ENCODE peak calls at places on chromosomes 5 and 9, in eight cellular contexts. R, S, N, U, M, P, Y and L are unnamed samples.

GRCh38 chr5:1519631-1520141 is 4.1 kb downstream of the LPCAT1 start:
- DNase-seq in N (no peak), M (peak), P (peak), Y (peak), S (peak), R (peak), U (no peak), L (peak)

GRCh38 chr9:84300271-84300670 is 40.3 kb downstream of the SLC28A3 start:
- DNase-seq in R (no peak), U (peak), S (no peak), M (no peak), N (no peak), Y (no peak), P (no peak), L (no peak)

GRCh38 chr9:83081846-83082245 is 18.9 kb upstream of the RASEF start:
- DNase-seq in Y (no peak), M (no peak), S (no peak), R (no peak), P (no peak), N (no peak), U (no peak), L (no peak)

GRCh38 chr5:131263648-131264452 is at the start of gene CDC42SE2:
- DNase-seq in P (peak), M (peak), R (peak), Y (peak), U (peak), S (no peak), N (peak), L (peak)

GRCh38 chr9:21172156-21172555 is 5.7 kb upstream of the IFNA21 start:
- DNase-seq in P (no peak), S (no peak), U (no peak), Y (no peak), R (no peak), N (no peak), M (no peak), L (no peak)

GRCh38 chr5:133117930-133118445 is 66.2 kb downstream of the HSPA4 start:
- DNase-seq in M (no peak), U (no peak), S (no peak), R (no peak), N (no peak), Y (no peak), P (no peak), L (no peak)

GRCh38 chr5:150400020-150400326 is 12.7 kb downstream of the CD74 start:
- DNase-seq in S (no peak), R (no peak), P (no peak), Y (no peak), N (no peak), M (no peak), U (no peak), L (no peak)

GRCh38 chr5:1891391-1891790 is 8.7 kb upstream of the IRX4 start:
- DNase-seq in Y (no peak), P (no peak), U (no peak), R (no peak), N (no peak), S (peak), M (no peak), L (no peak)

GRCh38 chr5:179227578-179228311 is 117.5 kb downstream of the ADAMTS2 start:
- DNase-seq in Y (peak), R (no peak), S (peak), U (no peak), M (peak), P (peak), N (no peak), L (no peak)

GRCh38 chr5:7904170-7904569 is 35.2 kb downstream of the MTRR start:
- DNase-seq in U (peak), M (no peak), R (no peak), S (no peak), P (no peak), N (peak), Y (no peak), L (no peak)

GRCh38 chr5:38506302-38506701 is 50.1 kb downstream of the LIFR start:
- DNase-seq in N (no peak), U (no peak), M (no peak), S (no peak), Y (no peak), R (no peak), P (no peak), L (no peak)

GRCh38 chr5:176183321-176184074 is 54.7 kb upstream of the SIMC1 start:
- DNase-seq in Y (no peak), M (no peak), N (no peak), R (no peak), U (no peak), P (no peak), S (no peak), L (no peak)

GRCh38 chr5:137737349-137738256 is 1.7 kb upstream of the KLHL3 start:
- DNase-seq in Y (no peak), P (no peak), R (no peak), S (no peak), M (no peak), N (peak), U (peak), L (no peak)

GRCh38 chr9:106887066-106887465 is 24.1 kb downstream of the ZNF462 start:
- DNase-seq in M (no peak), U (no peak), R (no peak), N (no peak), Y (no peak), P (no peak), S (no peak), L (no peak)

GRCh38 chr5:88063813-88064212 is 204.8 kb downstream of the TMEM161B start:
- DNase-seq in R (no peak), P (no peak), Y (no peak), M (no peak), S (no peak), N (no peak), U (no peak), L (no peak)

GRCh38 chr9:36337865-36338264 is 62.2 kb downstream of the RNF38 start:
- DNase-seq in R (no peak), Y (no peak), S (no peak), P (no peak), U (no peak), M (no peak), N (no peak), L (no peak)

GRCh38 chr5:73448451-73449136 is at the start of gene FOXD1:
- DNase-seq in N (no peak), M (no peak), U (peak), P (peak), R (no peak), S (peak), Y (peak), L (peak)
- TF ChIP-seq CTCF in N (no peak), M (no peak), U (peak), P (no peak), R (no peak), S (peak), Y (no peak), L (no peak)

GRCh38 chr9:70484232-70485130 is 70.0 kb upstream of the KLF9 start:
- DNase-seq in S (no peak), P (peak), N (peak), R (no peak), M (no peak), U (peak), Y (peak), L (no peak)
- TF ChIP-seq CTCF in S (peak), P (no peak), N (peak), R (peak), M (peak), U (peak), Y (peak), L (peak)

GRCh38 chr9:112748041-112748440 is 2.5 kb upstream of the SNX30 start:
- DNase-seq in Y (no peak), N (no peak), P (no peak), S (no peak), M (no peak), R (no peak), U (no peak), L (no peak)

GRCh38 chr9:112744177-112744576 is 6.4 kb upstream of the SNX30 start:
- DNase-seq in R (no peak), N (no peak), S (no peak), U (no peak), P (no peak), M (no peak), Y (no peak), L (no peak)

GRCh38 chr9:112747094-112747493 is 3.5 kb upstream of the SNX30 start:
- DNase-seq in R (no peak), Y (no peak), N (no peak), U (no peak), S (no peak), P (no peak), M (no peak), L (no peak)

DNA sequence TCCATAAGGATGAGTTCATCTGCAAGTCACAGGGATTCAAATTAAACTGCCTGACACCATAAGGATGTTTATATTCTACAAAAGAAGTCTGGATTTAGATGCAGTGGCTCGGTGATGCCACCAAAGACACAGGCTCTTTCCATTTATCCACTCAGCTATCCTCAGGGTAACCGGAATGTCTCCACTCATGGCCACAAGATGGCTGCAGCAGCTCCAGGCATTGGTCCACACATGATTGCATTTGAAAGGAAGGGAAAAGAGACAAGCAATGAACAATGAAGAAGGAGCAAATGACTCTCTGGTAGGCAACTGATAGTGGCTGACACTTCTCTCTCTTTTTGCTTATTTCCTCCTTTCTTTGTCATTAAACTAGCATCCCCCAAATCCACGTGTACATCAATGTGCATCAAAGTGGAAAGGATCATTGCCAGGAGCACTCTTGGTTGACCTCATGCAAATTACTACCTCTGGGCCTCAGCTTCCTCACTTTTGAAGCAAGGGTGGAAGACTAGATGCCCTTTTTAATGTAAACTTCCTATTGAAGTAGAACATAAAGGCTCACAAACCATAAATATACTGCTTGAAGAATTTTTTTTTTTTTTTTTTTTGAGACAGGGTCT is 7.2 kb upstream of the SNX30 start:
- DNase-seq in U (no peak), M (no peak), S (no peak), R (no peak), Y (no peak), N (no peak), P (no peak), L (no peak)
- TF ChIP-seq CTCF in U (peak), M (no peak), S (no peak), R (no peak), Y (no peak), N (no peak), P (no peak), L (no peak)

GRCh38 chr5:181207214-181207959 is 2.4 kb upstream of the TRIM7 start:
- DNase-seq in N (peak), M (no peak), S (no peak), Y (peak), U (peak), R (no peak), P (peak), L (peak)

GRCh38 chr5:181207960-181208253 is 2.9 kb upstream of the TRIM7 start:
- DNase-seq in M (no peak), Y (no peak), P (no peak), S (no peak), U (no peak), N (no peak), R (no peak), L (no peak)

GRCh38 chr5:181212934-181213333 is 7.9 kb upstream of the TRIM7 start:
- DNase-seq in P (no peak), Y (no peak), N (no peak), M (no peak), S (no peak), R (no peak), U (no peak), L (no peak)

GRCh38 chr5:181212080-181212479 is 7.1 kb upstream of the TRIM7 start:
- DNase-seq in P (no peak), U (no peak), S (no peak), M (no peak), R (no peak), N (no peak), Y (no peak), L (no peak)

GRCh38 chr5:181211208-181211607 is 6.2 kb upstream of the TRIM7 start:
- DNase-seq in M (no peak), R (no peak), P (peak), S (no peak), N (no peak), Y (no peak), U (no peak), L (no peak)
- TF ChIP-seq CTCF in M (no peak), R (no peak), P (no peak), S (no peak), N (no peak), Y (no peak), U (no peak), L (no peak)